ENCODE peak calls at places on chromosome 2, in seven cellular contexts. D, K, U, O, I, X and H are unnamed samples. For H3K9me3, the result is how much of the 10 kb centered on the place peaks cover.

GRCh38 chr2:27322301-27322765 is 564 bp downstream of the MPV17 start:
- DNase-seq in D (peak), K (no peak), U (no peak), O (peak), I (no peak), X (peak), H (no peak)

GRCh38 chr2:55364189-55365055 is 55.2 kb downstream of the CCDC88A start:
- DNase-seq in D (no peak), K (peak), U (no peak), O (peak), I (peak), X (no peak), H (no peak)

GRCh38 chr2:191478754-191479679 is 198.9 kb upstream of the NABP1 start:
- DNase-seq in D (no peak), K (no peak), U (no peak), O (peak), I (peak), X (no peak), H (no peak)

GRCh38 chr2:68556384-68556783 is 87.0 kb upstream of the PROKR1 start:
- DNase-seq in D (no peak), K (no peak), U (no peak), O (no peak), I (no peak), X (no peak), H (no peak)

GRCh38 chr2:119242276-119243119 is 18.9 kb downstream of the STEAP3 start:
- DNase-seq in D (no peak), K (no peak), U (no peak), O (no peak), I (no peak), X (peak), H (no peak)

GRCh38 chr2:143574069-143574468 is 444.9 kb downstream of the ARHGAP15 start:
- DNase-seq in D (no peak), K (no peak), U (no peak), O (no peak), I (no peak), X (no peak), H (no peak)

GRCh38 chr2:235170536-235171510 is 219.0 kb downstream of the SH3BP4 start:
- DNase-seq in D (no peak), K (no peak), U (no peak), O (peak), I (no peak), X (no peak), H (no peak)

GRCh38 chr2:67650292-67651133 is 253.4 kb downstream of the ETAA1 start:
- DNase-seq in D (peak), K (peak), U (no peak), O (peak), I (peak), X (peak), H (no peak)

GRCh38 chr2:231181848-231182247 is 16.6 kb upstream of the ARMC9 start:
- DNase-seq in D (no peak), K (peak), U (no peak), O (no peak), I (peak), X (peak), H (no peak)

GRCh38 chr2:207223051-207223450 is 57.3 kb upstream of the KLF7 start:
- DNase-seq in D (no peak), K (no peak), U (no peak), O (peak), I (no peak), X (no peak), H (no peak)

GRCh38 chr2:23268467-23269263 is 116.3 kb upstream of the KLHL29 start:
- DNase-seq in D (no peak), K (no peak), U (no peak), O (no peak), I (no peak), X (no peak), H (no peak)

GRCh38 chr2:46229134-46230063 is 67.8 kb upstream of the EPAS1 start:
- DNase-seq in D (no peak), K (no peak), U (no peak), O (no peak), I (no peak), X (no peak), H (no peak)

GRCh38 chr2:201779996-201780673 is 598 bp downstream of the ALS2 start:
- DNase-seq in D (peak), K (no peak), U (no peak), O (peak), I (peak), X (no peak), H (no peak)

GRCh38 chr2:130186391-130186790 is 4.3 kb downstream of the MZT2B start:
- DNase-seq in D (no peak), K (no peak), U (no peak), O (no peak), I (no peak), X (no peak), H (no peak)

GRCh38 chr2:31089645-31090044 is 48.6 kb downstream of the GALNT14 start:
- DNase-seq in D (peak), K (no peak), U (no peak), O (no peak), I (no peak), X (no peak), H (no peak)

GRCh38 chr2:239642406-239643004 is 241.7 kb upstream of the HDAC4 start:
- DNase-seq in D (no peak), K (no peak), U (no peak), O (no peak), I (no peak), X (no peak), H (no peak)

GRCh38 chr2:16554184-16554583 is 111.5 kb downstream of the CYRIA start:
- DNase-seq in D (no peak), K (no peak), U (no peak), O (no peak), I (no peak), X (no peak), H (no peak)

GRCh38 chr2:86243272-86243671 is 44.0 kb downstream of the MRPL35 start:
- DNase-seq in D (no peak), K (no peak), U (no peak), O (no peak), I (no peak), X (no peak), H (no peak)

GRCh38 chr2:24162494-24162893 is 12.4 kb upstream of the FAM228A start:
- DNase-seq in D (no peak), K (no peak), U (no peak), O (no peak), I (no peak), X (no peak), H (no peak)

GRCh38 chr2:186737737-186738508 is 44.1 kb downstream of the FAM171B start:
- DNase-seq in D (no peak), K (no peak), U (no peak), O (no peak), I (no peak), X (no peak), H (no peak)

GRCh38 chr2:186739739-186740138 is 45.9 kb downstream of the FAM171B start:
- DNase-seq in D (no peak), K (no peak), U (no peak), O (no peak), I (no peak), X (no peak), H (no peak)

GRCh38 chr2:186732843-186733242 is 39.0 kb downstream of the FAM171B start:
- DNase-seq in D (no peak), K (no peak), U (no peak), O (no peak), I (no peak), X (no peak), H (no peak)

GRCh38 chr2:186733414-186733813 is 39.6 kb downstream of the FAM171B start:
- DNase-seq in D (no peak), K (no peak), U (no peak), O (no peak), I (no peak), X (no peak), H (no peak)

GRCh38 chr2:186734957-186735734 is 41.3 kb downstream of the FAM171B start:
- DNase-seq in D (no peak), K (no peak), U (no peak), O (no peak), I (no peak), X (no peak), H (no peak)
- H3K9me3 ChIP-seq in D (under half), K (under half), U (under half), O (under half), I (under half), X (under half), H (under half)

GRCh38 chr2:128040166-128040771 is 12.4 kb upstream of the SAP130 start:
- DNase-seq in D (no peak), K (no peak), U (no peak), O (no peak), I (no peak), X (no peak), H (no peak)

GRCh38 chr2:128039535-128039934 is 11.7 kb upstream of the SAP130 start:
- DNase-seq in D (no peak), K (no peak), U (no peak), O (no peak), I (no peak), X (no peak), H (no peak)

GRCh38 chr2:128041561-128041960 is 13.7 kb upstream of the SAP130 start:
- DNase-seq in D (no peak), K (no peak), U (no peak), O (no peak), I (no peak), X (no peak), H (no peak)

GRCh38 chr2:128036748-128037607 is 9.1 kb upstream of the SAP130 start:
- DNase-seq in D (no peak), K (no peak), U (no peak), O (no peak), I (no peak), X (no peak), H (no peak)

GRCh38 chr2:128037624-128038023 is 9.8 kb upstream of the SAP130 start:
- DNase-seq in D (peak), K (no peak), U (no peak), O (no peak), I (no peak), X (no peak), H (no peak)
- H3K9me3 ChIP-seq in D (under half), K (under half), U (under half), O (under half), I (under half), X (under half), H (under half)

GRCh38 chr2:6841537-6842287 is 24.0 kb downstream of the CMPK2 start:
- DNase-seq in D (no peak), K (no peak), U (no peak), O (no peak), I (no peak), X (no peak), H (no peak)

GRCh38 chr2:6846540-6846939 is 19.2 kb downstream of the CMPK2 start:
- DNase-seq in D (no peak), K (no peak), U (no peak), O (no peak), I (no peak), X (no peak), H (no peak)

GRCh38 chr2:6845903-6846302 is 19.8 kb downstream of the CMPK2 start:
- DNase-seq in D (peak), K (no peak), U (no peak), O (no peak), I (no peak), X (no peak), H (no peak)

GRCh38 chr2:6846967-6847695 is 18.6 kb downstream of the CMPK2 start:
- DNase-seq in D (no peak), K (no peak), U (no peak), O (no peak), I (no peak), X (no peak), H (no peak)

DNA sequence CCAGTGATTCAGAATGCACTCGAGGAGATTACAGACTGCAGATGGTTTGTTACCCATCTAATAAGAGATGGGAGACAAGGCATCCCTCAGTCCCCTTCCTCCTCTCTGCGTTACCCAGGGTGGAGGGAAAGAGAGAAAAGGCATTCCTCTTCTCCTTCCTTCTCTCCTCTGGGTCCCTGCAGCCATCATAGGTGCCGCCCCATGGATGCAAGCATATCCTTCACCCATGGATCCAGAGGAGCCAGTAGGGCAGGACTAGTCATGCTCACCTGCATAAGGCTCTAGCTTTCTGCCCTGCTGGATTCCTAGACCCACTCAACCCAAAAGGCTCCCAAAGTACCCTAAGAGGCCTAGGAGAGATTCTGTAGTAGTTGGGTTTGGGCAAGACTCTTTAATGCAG is 20.4 kb downstream of the CMPK2 start:
- DNase-seq in D (peak), K (no peak), U (no peak), O (peak), I (no peak), X (no peak), H (no peak)
- H3K9me3 ChIP-seq in D (under half), K (half or more), U (half or more), O (half or more), I (half or more), X (half or more), H (under half)

GRCh38 chr2:57218206-57218605 is 828.4 kb upstream of the VRK2 start:
- DNase-seq in D (no peak), K (no peak), U (no peak), O (no peak), I (no peak), X (no peak), H (no peak)

GRCh38 chr2:57217013-57217412 is 829.6 kb upstream of the VRK2 start:
- DNase-seq in D (no peak), K (no peak), U (no peak), O (no peak), I (no peak), X (no peak), H (no peak)
- H3K9me3 ChIP-seq in D (under half), K (under half), U (under half), O (under half), I (under half), X (under half), H (under half)

GRCh38 chr2:215784371-215784783 is 229.0 kb downstream of the MREG start:
- DNase-seq in D (no peak), K (no peak), U (no peak), O (peak), I (no peak), X (no peak), H (no peak)
- H3K9me3 ChIP-seq in D (under half), K (under half), U (under half), O (under half), I (under half), X (under half), H (under half)

DNA sequence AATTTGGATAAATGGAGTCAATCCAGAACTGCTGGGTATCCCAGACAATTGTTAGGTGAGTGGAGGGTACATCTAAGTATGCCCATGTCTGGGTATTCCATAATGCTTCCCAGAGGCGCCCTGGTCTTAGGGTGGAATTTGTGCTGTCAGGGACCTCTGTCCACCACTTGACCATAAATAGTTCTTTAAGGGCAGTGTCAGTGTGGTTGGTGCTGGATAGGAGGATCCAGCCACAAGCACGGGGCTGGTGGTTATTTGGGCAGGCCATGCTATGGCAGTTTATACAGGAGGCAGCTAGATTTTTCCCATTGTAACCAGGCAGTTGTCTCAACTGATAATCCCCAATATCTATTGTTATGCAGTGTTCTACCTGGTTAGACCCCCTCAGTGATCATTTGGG is 104.4 kb upstream of the B3GNT2 start:
- DNase-seq in D (no peak), K (no peak), U (no peak), O (no peak), I (no peak), X (no peak), H (no peak)
- H3K9me3 ChIP-seq in D (under half), K (under half), U (under half), O (under half), I (under half), X (under half), H (under half)

DNA sequence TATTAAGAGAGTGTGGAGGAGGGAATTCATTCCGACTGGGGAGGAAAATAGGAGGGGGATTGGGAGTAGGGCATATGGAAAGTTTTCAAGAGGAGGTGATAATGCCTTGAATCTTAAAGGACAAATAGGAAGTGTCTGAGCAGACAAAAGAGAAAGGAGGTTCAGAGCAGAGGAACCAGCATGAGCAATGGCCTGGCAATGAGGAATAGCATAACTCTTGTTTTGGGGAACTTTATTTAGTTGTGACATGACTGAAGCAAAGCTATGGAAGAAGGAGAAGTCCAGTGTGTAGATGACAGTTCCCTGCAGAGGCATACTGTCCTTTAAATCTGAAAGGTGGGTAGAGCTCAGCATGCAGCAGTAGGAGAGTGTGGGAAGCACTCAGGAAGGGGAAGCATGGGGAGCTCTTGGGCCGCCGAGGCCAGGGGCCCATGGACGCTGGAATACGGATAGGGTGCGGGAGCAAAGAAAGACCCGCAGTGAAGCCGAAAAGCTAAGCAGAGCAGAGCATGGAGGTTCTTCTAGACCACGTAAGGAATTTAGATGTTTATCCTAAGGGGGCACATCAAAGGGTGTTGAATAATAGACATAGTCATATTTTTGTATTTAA is 173.8 kb downstream of the SEPTIN10 start:
- DNase-seq in D (no peak), K (no peak), U (no peak), O (no peak), I (no peak), X (no peak), H (no peak)
- H3K9me3 ChIP-seq in D (under half), K (under half), U (under half), O (under half), I (under half), X (under half), H (under half)